ENCODE peak calls at places on chromosome 20, in seven cellular contexts. G is IMR-90, I is GM23248, B is NT2/D1, J is neural progenitor cell, P is GM12865, Q is epithelial cell of esophagus. E is an unnamed sample.

GRCh38 chr20:36969478-36970186 is 18.1 kb upstream of the SAMHD1 start:
- DNase-seq in G (no peak), I (no peak), B (no peak), J (no peak), P (no peak), Q (no peak), E (no peak)

GRCh38 chr20:35269055-35269781 is 8.7 kb downstream of the MMP24OS start:
- DNase-seq in G (peak), I (peak), B (peak), J (peak), P (peak), Q (peak), E (peak)

GRCh38 chr20:14189794-14190402 is 147.5 kb downstream of the FLRT3 start:
- DNase-seq in G (peak), I (peak), B (no peak), J (peak), P (peak), Q (peak), E (peak)

GRCh38 chr20:57627972-57628650 is 7.9 kb upstream of the ZBP1 start:
- DNase-seq in G (peak), I (peak), B (no peak), J (no peak), P (peak), Q (peak), E (peak)

GRCh38 chr20:35344354-35344837 is 52.2 kb upstream of the FAM83C start:
- DNase-seq in G (peak), I (peak), B (no peak), J (no peak), P (no peak), Q (peak), E (peak)

GRCh38 chr20:46789339-46789984 is 80.0 kb downstream of the SLC2A10 start:
- DNase-seq in G (no peak), I (no peak), B (no peak), J (no peak), P (no peak), Q (no peak), E (no peak)

GRCh38 chr20:14622796-14623195 is 285.4 kb upstream of the FLRT3 start:
- DNase-seq in G (peak), I (peak), B (peak), J (no peak), P (peak), Q (peak), E (peak)

GRCh38 chr20:29878777-29879442 is 1378.6 kb upstream of the DEFB115 start:
- DNase-seq in G (no peak), I (no peak), B (no peak), J (no peak), P (peak), Q (no peak), E (no peak)

GRCh38 chr20:20677186-20677585 is 35.3 kb downstream of the RALGAPA2 start:
- DNase-seq in G (no peak), I (no peak), B (no peak), J (no peak), P (no peak), Q (peak), E (peak)

GRCh38 chr20:2698186-2698817 is 5.7 kb downstream of the EBF4 start:
- DNase-seq in G (no peak), I (no peak), B (no peak), J (no peak), P (no peak), Q (no peak), E (no peak)

GRCh38 chr20:58511364-58511763 is 3.8 kb downstream of the APCDD1L start:
- DNase-seq in G (peak), I (peak), B (no peak), J (no peak), P (no peak), Q (peak), E (peak)

GRCh38 chr20:10653593-10654288 is 20.1 kb downstream of the JAG1 start:
- DNase-seq in G (peak), I (peak), B (no peak), J (no peak), P (peak), Q (no peak), E (no peak)

GRCh38 chr20:3843490-3843889 is 3.1 kb upstream of the MAVS start:
- DNase-seq in G (peak), I (peak), B (no peak), J (no peak), P (no peak), Q (peak), E (peak)

GRCh38 chr20:36472656-36473071 is 68.7 kb upstream of the MYL9 start:
- DNase-seq in G (no peak), I (peak), B (no peak), J (peak), P (no peak), Q (peak), E (peak)

GRCh38 chr20:38889792-38890496 is 36.3 kb upstream of the FAM83D start:
- DNase-seq in G (no peak), I (no peak), B (no peak), J (no peak), P (no peak), Q (no peak), E (no peak)

GRCh38 chr20:47428851-47429336 is 72.4 kb upstream of the ZMYND8 start:
- DNase-seq in G (no peak), I (no peak), B (no peak), J (no peak), P (no peak), Q (no peak), E (no peak)

GRCh38 chr20:23497458-23498026 is 6.6 kb downstream of the CST8 start:
- DNase-seq in G (no peak), I (no peak), B (no peak), J (no peak), P (peak), Q (no peak), E (no peak)

GRCh38 chr20:46463852-46464251 is 49.5 kb downstream of the ZNF334 start:
- DNase-seq in G (no peak), I (no peak), B (no peak), J (no peak), P (no peak), Q (no peak), E (no peak)

GRCh38 chr20:50844430-50845100 is 49.7 kb downstream of the BCAS4 start:
- DNase-seq in G (peak), I (peak), B (no peak), J (no peak), P (peak), Q (peak), E (peak)

GRCh38 chr20:8144282-8145245 is 12.5 kb downstream of the PLCB1 start:
- DNase-seq in G (peak), I (peak), B (no peak), J (no peak), P (peak), Q (peak), E (no peak)

GRCh38 chr20:1830240-1830639 is 65.0 kb upstream of the SIRPA start:
- DNase-seq in G (peak), I (peak), B (no peak), J (no peak), P (no peak), Q (peak), E (peak)

GRCh38 chr20:13220194-13220856 is 749 bp upstream of the ISM1 start:
- DNase-seq in G (peak), I (peak), B (no peak), J (peak), P (no peak), Q (peak), E (peak)

GRCh38 chr20:22106308-22106938 is 401.0 kb downstream of the PAX1 start:
- DNase-seq in G (no peak), I (peak), B (peak), J (peak), P (no peak), Q (peak), E (peak)

GRCh38 chr20:11740975-11741374 is 176.7 kb upstream of the BTBD3 start:
- DNase-seq in G (no peak), I (no peak), B (no peak), J (no peak), P (no peak), Q (no peak), E (no peak)

GRCh38 chr20:48177058-48177457 is 391.8 kb upstream of the SULF2 start:
- DNase-seq in G (no peak), I (no peak), B (no peak), J (no peak), P (no peak), Q (no peak), E (no peak)

GRCh38 chr20:37245181-37245580 is 16.4 kb downstream of the GHRH start:
- DNase-seq in G (no peak), I (no peak), B (no peak), J (peak), P (no peak), Q (no peak), E (no peak)

GRCh38 chr20:57718490-57719009 is 8.7 kb upstream of the PMEPA1 start:
- DNase-seq in G (peak), I (peak), B (peak), J (peak), P (peak), Q (peak), E (peak)

GRCh38 chr20:23257106-23257761 is 93.4 kb upstream of the NXT1 start:
- DNase-seq in G (peak), I (peak), B (no peak), J (no peak), P (peak), Q (no peak), E (no peak)

GRCh38 chr20:41072099-41072798 is 43.6 kb downstream of the TOP1 start:
- DNase-seq in G (peak), I (peak), B (no peak), J (no peak), P (no peak), Q (peak), E (peak)

GRCh38 chr20:50645253-50646068 is 45.9 kb downstream of the RIPOR3 start:
- DNase-seq in G (peak), I (peak), B (peak), J (peak), P (no peak), Q (peak), E (peak)

GRCh38 chr20:21099653-21100589 is 6.2 kb downstream of the LINC00237 start:
- DNase-seq in G (peak), I (no peak), B (no peak), J (peak), P (peak), Q (peak), E (no peak)

GRCh38 chr20:51562334-51563140 is 20.0 kb upstream of the NFATC2 start:
- DNase-seq in G (peak), I (peak), B (peak), J (peak), P (no peak), Q (peak), E (peak)

GRCh38 chr20:13736792-13737191 is 47.9 kb downstream of the ESF1 start:
- DNase-seq in G (peak), I (peak), B (no peak), J (no peak), P (no peak), Q (no peak), E (no peak)

GRCh38 chr20:34938466-34939163 is 17.0 kb downstream of the GSS start:
- DNase-seq in G (no peak), I (no peak), B (no peak), J (no peak), P (no peak), Q (no peak), E (no peak)

DNA sequence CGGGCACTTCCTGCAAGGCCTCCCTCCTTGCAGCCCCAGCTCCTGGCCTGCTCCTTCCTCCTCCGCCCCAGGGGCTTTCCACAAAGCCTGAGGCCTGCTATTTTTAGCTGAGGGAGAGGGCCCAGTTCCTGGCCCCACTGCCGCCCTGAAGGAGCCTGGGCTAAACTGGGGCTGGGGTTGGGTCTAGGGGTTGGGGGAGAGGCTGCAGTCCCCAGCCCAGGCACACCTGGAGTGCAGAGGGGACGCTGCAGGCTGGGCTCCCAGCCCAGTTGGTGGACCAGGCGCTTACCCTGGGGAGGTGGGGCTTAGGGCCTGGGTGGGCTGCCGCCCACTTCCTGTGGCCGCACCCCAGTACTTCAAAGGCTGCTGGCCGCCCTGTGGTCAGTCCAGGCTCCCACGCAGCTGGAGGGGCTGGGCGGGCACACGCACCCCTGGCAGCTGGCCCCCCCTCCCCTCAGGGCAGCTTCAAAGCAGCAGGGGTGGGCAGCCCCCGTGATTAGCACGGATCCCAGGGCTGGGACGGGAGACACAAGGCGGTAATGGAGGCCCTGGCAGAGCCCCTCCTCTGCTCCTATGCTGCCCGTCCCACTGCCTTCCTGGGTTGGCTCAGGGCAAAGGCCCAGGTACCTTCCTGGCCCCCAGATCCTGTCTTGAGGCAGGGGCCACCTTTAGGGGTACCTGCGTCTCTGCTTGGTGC is 7.1 kb upstream of the ABHD16B start:
- DNase-seq in G (no peak), I (peak), B (no peak), J (no peak), P (peak), Q (no peak), E (no peak)
- H3K4me3 ChIP-seq in G (no peak), I (no peak), B (peak), J (no peak), P (peak), Q (no peak), E (no peak)

GRCh38 chr20:33444797-33445560 is 1.4 kb upstream of the SNTA1 start:
- DNase-seq in G (no peak), I (no peak), B (no peak), J (no peak), P (peak), Q (peak), E (peak)
- H3K4me3 ChIP-seq in G (peak), I (no peak), B (no peak), J (peak), P (no peak), Q (no peak), E (no peak)

DNA sequence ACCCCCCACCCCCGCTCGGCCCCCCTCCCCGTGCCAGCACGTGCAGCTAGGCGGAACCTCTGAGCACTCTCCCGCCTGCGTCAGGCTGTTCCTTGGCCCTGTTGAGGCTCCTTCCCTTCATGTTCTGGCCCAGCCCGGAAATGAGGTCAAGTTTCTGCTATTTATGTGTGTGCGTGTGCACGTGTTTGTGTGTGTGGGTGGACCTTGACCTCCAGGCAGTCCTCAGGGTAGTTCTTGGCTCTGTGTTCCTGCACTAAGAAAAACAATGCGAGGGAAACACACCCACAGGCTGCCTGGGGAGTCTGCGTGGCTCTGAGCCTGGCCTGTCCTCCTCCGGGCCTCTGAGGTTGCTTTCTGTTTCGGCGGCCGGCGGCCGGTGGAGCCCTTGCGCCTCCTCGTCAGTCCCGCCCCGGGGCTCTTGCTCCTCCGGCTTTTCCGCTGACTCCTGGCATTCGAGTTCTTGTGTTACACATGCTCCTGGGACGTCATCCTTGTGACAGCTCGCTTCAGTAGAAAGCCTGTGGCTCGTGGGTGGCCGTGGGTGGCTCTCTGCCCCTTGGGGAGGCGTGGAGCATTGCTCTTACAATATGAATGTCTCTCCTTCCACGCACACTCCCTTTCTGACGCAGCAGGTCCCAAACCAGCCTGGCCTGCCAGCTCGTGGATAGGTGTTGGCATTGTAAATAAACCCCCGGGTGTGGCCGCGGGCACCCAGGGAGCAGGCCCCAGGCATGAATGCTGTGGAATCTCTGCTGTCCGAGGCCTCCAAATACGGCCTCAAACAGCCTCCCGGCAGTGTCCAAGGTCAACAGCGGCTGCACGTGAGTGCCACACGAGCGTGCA is 10.0 kb downstream of the SLCO4A1 start:
- DNase-seq in G (peak), I (peak), B (no peak), J (peak), P (peak), Q (peak), E (peak)
- H3K4me3 ChIP-seq in G (peak), I (peak), B (no peak), J (no peak), P (peak), Q (peak), E (peak)

DNA sequence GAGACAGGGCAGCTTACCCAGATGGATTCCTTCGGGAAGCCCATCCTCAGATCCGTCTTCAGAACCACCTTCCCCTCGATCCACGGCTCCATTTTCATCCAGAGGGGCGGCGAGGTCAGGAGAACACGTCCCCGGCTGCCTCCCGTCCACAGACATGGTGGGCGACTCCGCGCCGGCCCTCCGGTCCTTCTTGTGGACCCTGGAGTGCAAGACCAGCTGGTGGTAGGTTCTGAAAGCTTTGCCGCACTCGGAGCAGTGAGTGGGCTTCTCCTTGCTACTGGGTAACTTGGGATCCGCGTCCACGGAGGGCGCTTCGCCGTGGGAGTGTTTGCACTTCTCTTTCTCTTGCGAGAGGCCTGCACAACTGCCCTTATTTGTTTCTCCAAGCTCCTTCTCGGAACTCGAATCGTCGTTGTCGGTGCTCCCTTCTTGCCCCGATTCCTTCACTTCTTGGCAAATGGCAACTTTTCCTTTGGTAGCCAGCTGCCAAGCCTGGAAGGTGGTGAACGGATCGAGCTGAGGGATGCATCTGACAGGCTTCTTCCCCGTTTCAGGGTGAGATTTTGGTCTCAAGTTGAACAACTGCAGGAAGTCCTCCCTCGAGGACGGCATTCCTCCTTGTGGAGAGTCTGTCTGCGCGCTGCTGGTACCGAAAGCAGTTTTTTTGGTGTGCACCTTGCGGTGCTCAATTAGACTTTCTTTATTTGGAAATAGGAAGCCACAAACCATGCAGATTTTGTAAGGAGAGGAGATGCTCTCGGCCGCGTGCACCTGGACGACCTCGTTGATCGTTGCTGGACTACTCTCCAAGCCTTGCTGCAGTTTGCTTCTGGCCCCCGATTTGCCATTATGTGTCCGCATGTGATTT is 12.0 kb downstream of the ZNF217 start:
- DNase-seq in G (no peak), I (no peak), B (no peak), J (no peak), P (peak), Q (no peak), E (no peak)
- H3K4me3 ChIP-seq in G (no peak), I (no peak), B (no peak), J (no peak), P (peak), Q (no peak), E (no peak)

GRCh38 chr20:25071722-25072121 is 10.2 kb downstream of the VSX1 start:
- DNase-seq in G (no peak), I (no peak), B (no peak), J (no peak), P (no peak), Q (no peak), E (no peak)
- H3K4me3 ChIP-seq in G (no peak), I (no peak), B (no peak), J (no peak), P (no peak), Q (no peak), E (no peak)

GRCh38 chr20:31713312-31714049 is 9.2 kb downstream of the BCL2L1 start:
- DNase-seq in G (peak), I (peak), B (no peak), J (no peak), P (no peak), Q (peak), E (peak)
- H3K4me3 ChIP-seq in G (peak), I (peak), B (no peak), J (peak), P (no peak), Q (no peak), E (no peak)

DNA sequence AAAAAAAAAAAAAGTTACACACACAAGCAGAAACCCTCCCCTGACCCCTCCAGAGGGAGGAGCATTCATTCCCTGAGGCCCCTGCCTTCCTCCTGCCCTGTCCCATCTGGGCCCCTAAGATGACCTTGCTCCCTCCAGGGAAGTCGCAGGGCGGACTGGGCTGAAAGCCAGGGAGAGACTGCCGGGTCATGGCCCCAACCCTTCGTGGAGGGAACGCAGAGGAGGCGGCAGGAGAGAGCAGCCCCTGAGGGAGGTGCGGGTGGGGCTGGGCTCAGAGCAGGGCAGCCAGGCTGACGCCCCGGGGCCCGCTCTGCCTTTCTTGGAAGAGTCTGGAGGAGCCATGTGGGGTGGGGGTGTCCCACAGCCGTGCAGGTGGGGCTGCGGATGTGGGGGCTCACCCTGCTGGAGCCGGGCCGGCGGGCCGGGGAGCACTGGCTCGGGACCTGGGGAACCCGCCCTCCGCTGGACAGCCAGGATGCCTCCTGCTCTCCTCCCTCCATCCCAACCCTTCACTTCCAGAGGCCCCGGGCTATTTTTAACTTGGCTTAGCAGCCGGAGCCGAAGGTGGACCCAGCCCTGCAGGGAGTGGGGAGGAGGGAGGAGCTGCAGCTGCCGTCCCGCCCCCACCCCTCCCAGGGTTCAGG is 15.0 kb upstream of the ABHD16B start:
- DNase-seq in G (no peak), I (peak), B (no peak), J (peak), P (no peak), Q (no peak), E (no peak)
- H3K4me3 ChIP-seq in G (no peak), I (no peak), B (peak), J (peak), P (no peak), Q (no peak), E (no peak)

GRCh38 chr20:45391559-45391958 is 13.4 kb upstream of the TP53TG5 start:
- DNase-seq in G (no peak), I (no peak), B (no peak), J (no peak), P (no peak), Q (no peak), E (no peak)
- H3K4me3 ChIP-seq in G (no peak), I (no peak), B (no peak), J (no peak), P (no peak), Q (no peak), E (no peak)

GRCh38 chr20:25390538-25391528 is at the start of gene ABHD12:
- DNase-seq in G (peak), I (peak), B (peak), J (peak), P (peak), Q (peak), E (peak)
- H3K4me3 ChIP-seq in G (peak), I (peak), B (peak), J (peak), P (peak), Q (peak), E (peak)